ENCODE peak calls at places on chromosomes 12 and 14, in five cellular contexts. J is K562, X is A549, R is GM12878, O is HepG2. Y is an unnamed sample. For H3K4me1, the result is how much of the 10 kb centered on the place peaks cover.

GRCh38 chr12:96061864-96062453 is 26.6 kb upstream of the LTA4H start:
- DNase-seq in J (peak), O (peak), R (peak), X (peak), Y (peak)

GRCh38 chr14:95549656-95550585 is 15.1 kb downstream of the GLRX5 start:
- DNase-seq in X (no peak), O (peak), R (no peak), J (no peak), Y (no peak)

GRCh38 chr12:3655331-3655900 is 97.5 kb downstream of the CRACR2A start:
- DNase-seq in R (no peak), J (peak), O (peak), X (peak), Y (peak)

GRCh38 chr14:66069830-66070541 is 416.2 kb upstream of the CCDC196 start:
- DNase-seq in X (no peak), J (no peak), R (no peak), O (no peak), Y (no peak)

GRCh38 chr12:130214686-130215370 is 52.6 kb downstream of the FZD10 start:
- DNase-seq in J (no peak), X (no peak), O (no peak), R (no peak), Y (no peak)

GRCh38 chr14:44898547-44898946 is 63.2 kb downstream of the KLHL28 start:
- DNase-seq in J (no peak), X (no peak), R (no peak), O (no peak), Y (no peak)

GRCh38 chr12:93127107-93127560 is 198.0 kb upstream of the EEA1 start:
- DNase-seq in R (no peak), X (no peak), J (no peak), O (no peak), Y (no peak)

GRCh38 chr12:6161124-6161882 is 36.8 kb upstream of the VWF start:
- DNase-seq in J (no peak), R (no peak), O (no peak), X (no peak), Y (peak)

GRCh38 chr14:53537421-53538315 is 384.5 kb upstream of the DDHD1 start:
- DNase-seq in O (no peak), J (no peak), R (no peak), X (no peak), Y (peak)

GRCh38 chr12:108502922-108503321 is 12.2 kb upstream of the FICD start:
- DNase-seq in X (no peak), O (no peak), R (no peak), J (no peak), Y (no peak)

GRCh38 chr14:73149753-73150152 is 13.4 kb downstream of the PSEN1 start:
- DNase-seq in O (peak), J (no peak), X (no peak), R (no peak), Y (no peak)

GRCh38 chr12:118059645-118060275 is 1.2 kb downstream of the WSB2 start:
- DNase-seq in R (no peak), X (no peak), O (no peak), J (no peak), Y (peak)
- TF ChIP-seq MYC in R (no peak), X (no peak), O (no peak), J (no peak), Y (no peak)

DNA sequence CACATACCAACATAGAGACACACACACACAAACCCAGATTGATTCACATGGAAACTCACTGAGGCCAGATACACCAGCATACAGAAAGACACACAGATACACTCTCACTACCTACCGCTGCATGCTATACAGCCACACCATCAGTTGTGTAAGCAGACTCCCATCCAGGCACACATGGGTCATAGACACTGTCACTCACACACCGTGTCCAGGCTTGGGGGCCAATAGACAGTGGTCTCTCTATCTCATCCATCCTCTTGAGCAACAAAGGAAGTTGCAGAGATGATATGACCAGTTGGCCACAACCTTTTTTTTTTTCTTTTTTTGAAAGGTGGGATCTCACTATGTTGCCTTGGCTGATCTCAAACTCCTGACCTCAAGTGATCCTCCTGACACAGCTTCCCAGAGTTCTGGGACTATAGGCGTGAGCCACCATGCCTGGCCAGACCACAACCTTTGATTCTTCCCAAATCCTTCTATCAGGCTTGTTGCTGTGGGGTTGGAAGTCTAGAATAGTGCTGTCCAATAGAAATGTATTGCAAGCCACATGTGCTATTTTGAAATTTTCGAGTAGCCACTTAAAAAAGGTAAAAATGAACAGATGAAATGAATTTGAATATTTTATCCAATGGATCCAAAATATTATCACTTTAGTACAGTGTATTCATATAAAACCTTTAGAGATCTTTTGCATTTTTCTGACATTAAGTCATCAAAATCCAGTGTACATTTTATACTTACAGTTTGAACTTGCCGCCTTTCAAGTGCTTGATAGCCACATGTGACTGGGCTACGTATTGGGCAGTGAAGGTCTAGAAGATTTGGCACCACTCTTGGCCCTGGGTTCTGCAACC is 7.4 kb downstream of the LRP1-AS start:
- DNase-seq in X (no peak), O (no peak), R (no peak), J (no peak), Y (no peak)
- H3K4me1 ChIP-seq in X (under half), O (half or more), R (under half), J (under half), Y (under half)

DNA sequence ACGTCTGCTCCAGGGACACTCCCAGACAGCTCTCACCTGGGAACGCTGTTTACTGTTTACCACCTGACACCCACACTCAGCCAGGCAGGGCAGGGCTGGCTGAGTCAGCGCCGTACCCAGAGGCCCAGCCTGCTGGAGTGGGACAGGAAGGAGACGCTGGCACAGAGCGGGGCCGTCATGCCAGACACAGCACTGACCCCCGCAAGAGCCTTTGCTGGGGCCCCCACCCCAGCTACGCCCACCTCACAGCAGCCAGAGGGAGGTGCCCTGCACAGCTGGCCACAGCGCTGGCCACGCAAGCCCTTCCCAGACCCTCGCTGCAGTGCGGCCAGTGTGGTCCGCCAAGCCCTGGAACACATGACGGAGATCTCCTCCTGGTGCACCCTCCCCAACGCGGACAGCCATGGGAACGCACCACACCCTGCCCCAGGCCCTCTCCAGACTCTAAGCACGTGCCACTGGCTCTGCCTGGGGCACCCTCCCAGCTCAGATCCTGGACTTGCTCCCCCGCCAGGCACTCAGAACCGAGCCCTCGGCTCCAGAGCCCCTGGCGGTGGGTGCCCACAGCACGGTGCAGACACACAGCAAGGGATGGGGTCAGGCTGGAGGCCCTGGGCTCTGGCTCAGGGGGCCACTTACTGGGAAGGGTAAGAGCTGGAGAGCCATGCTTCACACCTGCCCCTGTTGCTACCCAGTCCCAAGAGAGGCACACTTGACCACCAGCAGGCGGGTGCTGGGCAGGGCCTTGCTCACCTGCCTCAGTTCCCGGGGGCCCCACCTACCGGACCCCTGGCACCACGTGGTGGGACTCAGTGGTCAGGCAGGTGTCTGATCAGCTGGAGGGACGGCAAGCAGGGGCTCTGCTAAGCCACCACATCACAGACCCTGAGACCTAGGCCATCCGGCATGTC is 5.6 kb downstream of the AHNAK2 start:
- DNase-seq in O (no peak), R (no peak), X (peak), J (no peak), Y (peak)
- H3K27ac ChIP-seq in O (no peak), R (no peak), X (peak), J (no peak), Y (peak)

GRCh38 chr14:51242545-51243490 is 2.8 kb downstream of the TMX1 start:
- DNase-seq in R (no peak), J (no peak), X (no peak), O (no peak), Y (no peak)
- TF ChIP-seq MYC in R (no peak), J (no peak), X (no peak), O (no peak), Y (no peak)

DNA sequence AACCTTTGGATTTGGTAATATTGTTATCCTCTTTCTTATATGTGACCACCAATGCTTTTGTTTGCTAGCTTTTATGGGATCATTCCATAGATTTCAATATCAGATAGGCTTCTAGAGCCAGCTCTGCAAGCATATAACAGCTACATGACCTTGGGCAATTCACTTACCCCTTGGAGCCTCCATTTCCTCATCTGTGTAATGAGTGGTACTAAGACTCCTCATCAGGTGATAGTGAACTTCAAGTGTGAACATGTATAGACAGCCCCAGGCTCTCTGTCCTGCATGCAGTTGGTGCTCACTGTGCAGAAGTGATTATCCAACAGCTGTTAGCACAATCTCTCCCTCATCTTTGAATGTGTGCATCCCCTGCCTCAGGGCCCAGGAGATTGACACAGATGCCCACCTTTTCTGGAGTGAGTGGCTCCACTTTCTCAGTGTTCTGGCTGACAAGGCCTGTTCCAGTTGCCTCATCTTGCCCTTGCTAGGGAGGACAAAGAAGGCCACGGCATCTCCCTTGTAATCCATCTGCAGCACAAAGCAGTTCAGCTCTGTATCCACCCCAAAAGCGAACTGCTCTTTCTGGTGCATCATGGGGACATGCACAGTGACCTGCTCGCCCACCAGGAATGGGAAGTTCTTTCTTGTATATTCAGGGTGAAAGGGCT is 9.2 kb downstream of the SERPINA9 start:
- DNase-seq in J (no peak), R (no peak), O (no peak), X (no peak), Y (no peak)
- H3K4me1 ChIP-seq in J (under half), R (under half), O (half or more), X (under half), Y (under half)

GRCh38 chr12:118746176-118746575 is 235.2 kb upstream of the SRRM4 start:
- DNase-seq in O (no peak), X (no peak), R (no peak), J (no peak), Y (no peak)
- H3K27ac ChIP-seq in O (no peak), X (no peak), R (no peak), J (no peak), Y (no peak)

DNA sequence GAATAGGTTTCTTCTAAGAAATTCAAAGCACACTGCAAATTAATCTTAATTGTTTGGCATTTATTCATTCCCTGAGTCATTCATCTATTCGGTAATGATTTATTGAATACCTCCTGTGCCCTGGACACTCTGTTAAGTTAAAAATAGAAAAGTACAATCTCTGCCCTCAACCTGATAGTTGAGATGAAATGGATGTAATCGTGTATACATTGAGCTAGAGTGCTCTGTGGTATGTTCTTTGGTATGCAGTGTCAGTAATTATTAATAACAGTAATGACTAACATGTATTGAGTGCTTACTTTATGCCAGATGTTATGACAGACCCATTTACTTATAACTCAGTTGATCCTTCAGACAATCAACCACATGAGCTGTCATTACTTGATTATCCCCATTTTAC is 47.6 kb downstream of the UTP20 start:
- DNase-seq in R (no peak), J (no peak), O (no peak), X (no peak), Y (no peak)
- TF ChIP-seq MYC in R (no peak), J (no peak), O (no peak), X (no peak), Y (no peak)

Y was measured in endothelial cell of umbilical vein.